ENCODE peak calls at places on chromosomes 12 and 14, in five cellular contexts. One of them, this sample, is unnamed.
A peak's percentile ranks its signal among the peaks of the same experiment; 100 is the strongest.

GRCh38 chr12:70430400-70430799 is 64.3 kb downstream of the KCNMB4 start:
- DNase-seq in globus pallidus: no peak
- DNase-seq in neural crest cell: no peak
- DNase-seq in neuronal stem cell: no peak
- DNase-seq in caudate nucleus: no peak
- DNase-seq in this sample: no peak

GRCh38 chr12:66319266-66319954 is 17.1 kb downstream of the HELB start:
- DNase-seq in globus pallidus: no peak
- DNase-seq in neuronal stem cell: no peak
- DNase-seq in neural crest cell: no peak
- DNase-seq in caudate nucleus: no peak
- DNase-seq in this sample: no peak

GRCh38 chr12:20183563-20183962 is 184.8 kb upstream of the PDE3A start:
- DNase-seq in caudate nucleus: no peak
- DNase-seq in neural crest cell: no peak
- DNase-seq in globus pallidus: no peak
- DNase-seq in neuronal stem cell: no peak
- DNase-seq in this sample: no peak

GRCh38 chr14:32896979-32897723 is 41.5 kb upstream of the NPAS3 start:
- DNase-seq in globus pallidus: peak; percentile 76
- DNase-seq in neuronal stem cell: no peak
- DNase-seq in caudate nucleus: no peak
- DNase-seq in neural crest cell: no peak
- DNase-seq in this sample: no peak

GRCh38 chr14:54902521-54903420 is at the start of gene GCH1:
- DNase-seq in neural crest cell: peak; percentile 69
- DNase-seq in neuronal stem cell: peak; percentile 72
- DNase-seq in globus pallidus: peak; percentile 45
- DNase-seq in caudate nucleus: peak; percentile 43
- DNase-seq in this sample: peak; percentile 91

GRCh38 chr12:102435827-102436436 is 44.4 kb downstream of the IGF1 start:
- DNase-seq in caudate nucleus: no peak
- DNase-seq in globus pallidus: no peak
- DNase-seq in neural crest cell: no peak
- DNase-seq in neuronal stem cell: no peak
- DNase-seq in this sample: no peak

GRCh38 chr14:52043690-52044089 is 25.2 kb downstream of the NID2 start:
- DNase-seq in globus pallidus: no peak
- DNase-seq in neuronal stem cell: no peak
- DNase-seq in neural crest cell: peak; percentile 51
- DNase-seq in caudate nucleus: no peak
- DNase-seq in this sample: no peak

GRCh38 chr14:54813081-54813480 is 89.5 kb downstream of the GCH1 start:
- DNase-seq in neuronal stem cell: no peak
- DNase-seq in caudate nucleus: no peak
- DNase-seq in neural crest cell: no peak
- DNase-seq in globus pallidus: no peak
- DNase-seq in this sample: no peak

GRCh38 chr14:61145258-61145902 is 135.8 kb downstream of the TMEM30B start:
- DNase-seq in caudate nucleus: no peak
- DNase-seq in globus pallidus: no peak
- DNase-seq in neural crest cell: no peak
- DNase-seq in neuronal stem cell: no peak
- DNase-seq in this sample: no peak